ENCODE peak calls at places on chromosome 4, in ten cellular contexts. D, F, G, W, H, C, A, R, S and Y are unnamed samples. For H3K4me1, the result is how much of the 10 kb centered on the place peaks cover.

GRCh38 chr4:68180858-68181531 is 51.3 kb upstream of the TMPRSS11F start:
- DNase-seq in D (no peak), F (peak), G (no peak), W (no peak), H (no peak), C (no peak), A (no peak), R (no peak), S (no peak), Y (no peak)

GRCh38 chr4:168491563-168491962 is 5.3 kb upstream of the PALLD start:
- DNase-seq in D (no peak), F (no peak), G (no peak), W (no peak), H (no peak), C (no peak), A (no peak), R (no peak), S (no peak), Y (no peak)

GRCh38 chr4:147829401-147830101 is 97.7 kb downstream of the ARHGAP10 start:
- DNase-seq in D (no peak), F (peak), G (no peak), W (no peak), H (no peak), C (no peak), A (peak), R (no peak), S (no peak), Y (no peak)

GRCh38 chr4:20196476-20196875 is 55.2 kb upstream of the SLIT2 start:
- DNase-seq in D (no peak), F (peak), G (no peak), W (no peak), H (no peak), C (no peak), A (no peak), R (no peak), S (no peak), Y (no peak)

GRCh38 chr4:92334716-92335350 is 31.1 kb downstream of the GRID2 start:
- DNase-seq in D (no peak), F (no peak), G (no peak), W (no peak), H (no peak), C (no peak), A (no peak), R (no peak), S (no peak), Y (no peak)

GRCh38 chr4:182062458-182062857 is 180.7 kb upstream of the TENM3 start:
- DNase-seq in D (no peak), F (no peak), G (no peak), W (no peak), H (no peak), C (no peak), A (no peak), R (no peak), S (no peak), Y (no peak)

GRCh38 chr4:15232725-15233597 is 194.9 kb upstream of the C1QTNF7 start:
- DNase-seq in D (no peak), F (peak), G (no peak), W (no peak), H (no peak), C (no peak), A (no peak), R (no peak), S (no peak), Y (no peak)

GRCh38 chr4:87033902-87034301 is 99.1 kb downstream of the AFF1 start:
- DNase-seq in D (no peak), F (no peak), G (no peak), W (no peak), H (no peak), C (no peak), A (no peak), R (no peak), S (no peak), Y (no peak)

GRCh38 chr4:182449186-182449880 is 206.1 kb downstream of the TENM3 start:
- DNase-seq in D (no peak), F (no peak), G (no peak), W (no peak), H (no peak), C (no peak), A (no peak), R (no peak), S (no peak), Y (no peak)

GRCh38 chr4:164204434-164204833 is 549.5 kb upstream of the SMIM31 start:
- DNase-seq in D (no peak), F (peak), G (peak), W (no peak), H (no peak), C (no peak), A (no peak), R (no peak), S (no peak), Y (no peak)

GRCh38 chr4:103076777-103077347 is 301 bp upstream of the SLC9B2 start:
- DNase-seq in D (no peak), F (no peak), G (no peak), W (peak), H (no peak), C (no peak), A (no peak), R (peak), S (peak), Y (no peak)

GRCh38 chr4:164959896-164960295 is 17.6 kb downstream of the TRIM61 start:
- DNase-seq in D (no peak), F (peak), G (no peak), W (no peak), H (no peak), C (no peak), A (no peak), R (no peak), S (no peak), Y (no peak)

GRCh38 chr4:143606470-143606869 is 93.0 kb downstream of the SMARCA5 start:
- DNase-seq in D (no peak), F (no peak), G (no peak), W (no peak), H (no peak), C (no peak), A (no peak), R (no peak), S (no peak), Y (no peak)

GRCh38 chr4:1251773-1252066 is 2.8 kb upstream of the CTBP1 start:
- DNase-seq in D (no peak), F (no peak), G (no peak), W (no peak), H (no peak), C (no peak), A (no peak), R (no peak), S (no peak), Y (no peak)

GRCh38 chr4:1255151-1255550 is 6.2 kb upstream of the CTBP1 start:
- DNase-seq in D (no peak), F (peak), G (no peak), W (no peak), H (no peak), C (no peak), A (no peak), R (no peak), S (no peak), Y (no peak)

GRCh38 chr4:1250921-1251772 is 2.2 kb upstream of the CTBP1 start:
- DNase-seq in D (peak), F (no peak), G (no peak), W (no peak), H (no peak), C (no peak), A (no peak), R (no peak), S (no peak), Y (no peak)

GRCh38 chr4:1253831-1254230 is 4.9 kb upstream of the CTBP1 start:
- DNase-seq in D (no peak), F (no peak), G (no peak), W (no peak), H (no peak), C (no peak), A (no peak), R (no peak), S (peak), Y (no peak)

DNA sequence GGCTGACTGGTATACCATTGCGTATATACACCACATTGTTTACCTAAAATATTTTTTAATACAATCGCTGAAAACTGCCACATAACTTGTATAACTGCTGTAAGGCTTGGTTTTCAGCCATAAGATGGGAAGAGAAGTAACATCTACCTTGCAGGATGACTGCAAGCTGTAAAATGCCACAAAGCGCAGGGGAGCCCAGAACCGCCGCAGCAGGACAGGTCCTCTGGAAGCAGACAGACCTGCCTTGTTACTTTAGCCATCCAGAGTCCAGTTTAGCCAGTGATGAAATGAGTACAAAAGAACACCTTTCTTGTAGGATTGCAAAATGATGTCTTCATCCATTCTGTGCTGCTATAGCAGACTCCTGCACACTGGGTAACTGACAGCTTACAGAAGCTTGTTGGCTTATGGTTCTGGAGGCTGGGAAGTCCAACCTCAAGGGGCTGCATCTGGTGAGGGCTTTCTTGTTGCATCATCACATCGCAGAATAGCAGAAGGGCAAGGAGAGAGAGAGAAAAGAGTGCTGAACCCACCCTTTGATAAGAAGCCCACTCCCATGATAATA is 4.1 kb upstream of the CTBP1 start:
- DNase-seq in D (no peak), F (no peak), G (no peak), W (no peak), H (no peak), C (no peak), A (no peak), R (no peak), S (peak), Y (no peak)
- H3K4me1 ChIP-seq in D (under half), F (under half), G (under half), W (under half), H (under half), C (under half), A (under half), R (under half), S (under half), Y (under half)

DNA sequence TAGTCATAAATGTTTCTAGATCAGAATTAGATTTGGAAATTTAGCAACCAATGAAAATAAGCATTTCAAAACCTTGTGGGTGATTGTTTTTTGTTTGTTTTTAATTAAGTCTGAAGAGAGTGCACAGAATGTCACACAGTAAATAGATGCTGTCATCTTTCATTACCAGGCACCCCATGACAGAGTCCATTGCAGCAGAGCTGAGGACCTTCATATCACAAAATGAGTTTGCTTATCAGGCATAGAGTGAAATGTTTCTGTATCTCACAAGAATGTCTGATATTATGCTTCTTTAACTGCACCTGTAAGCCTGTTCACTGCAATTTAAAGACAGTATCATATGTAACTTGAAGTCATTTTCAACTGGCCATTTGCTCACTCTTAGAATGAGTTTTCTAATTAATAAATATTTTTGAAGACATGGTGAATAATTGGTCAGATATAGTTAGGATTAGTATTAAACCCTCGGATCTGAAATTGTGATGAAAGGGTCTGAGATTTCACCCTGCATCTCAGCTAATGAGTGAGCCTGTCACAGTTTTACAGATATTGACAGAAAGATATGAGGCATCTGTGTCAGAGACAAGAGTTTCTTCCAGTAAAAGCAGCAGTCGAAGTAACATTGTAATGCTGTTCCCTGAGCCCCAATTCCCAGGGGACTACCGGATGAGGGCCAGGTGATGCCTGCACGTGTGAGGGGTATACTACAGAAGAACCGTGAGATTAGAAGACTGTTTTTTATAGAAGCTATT is 416.4 kb downstream of the CCSER1 start:
- DNase-seq in D (no peak), F (no peak), G (no peak), W (no peak), H (no peak), C (no peak), A (no peak), R (no peak), S (no peak), Y (no peak)
- H3K27ac ChIP-seq in D (no peak), F (no peak), G (no peak), W (no peak), H (no peak), C (no peak), A (no peak), R (no peak), S (no peak), Y (no peak)

DNA sequence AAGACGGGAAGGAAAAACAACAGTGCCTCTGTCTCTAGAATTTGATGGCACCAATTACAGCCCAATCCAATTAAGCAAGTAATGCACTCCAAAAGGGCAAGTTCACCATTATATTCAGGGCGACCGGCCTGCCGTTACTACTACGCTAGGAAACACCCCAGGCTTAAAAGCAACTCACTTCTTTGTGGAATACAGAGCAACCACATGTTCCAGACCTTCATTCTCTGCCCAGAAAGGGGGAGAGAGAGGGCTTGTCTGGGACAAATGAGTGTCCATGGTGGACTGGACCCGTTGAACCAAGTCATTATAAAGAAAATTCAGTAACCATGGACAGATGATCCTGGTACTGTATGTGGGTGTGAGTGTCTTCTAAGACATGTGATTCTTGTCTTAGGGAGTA is 1.6 kb downstream of the KDR start:
- DNase-seq in D (no peak), F (no peak), G (no peak), W (peak), H (no peak), C (no peak), A (no peak), R (no peak), S (no peak), Y (no peak)
- H3K4me3 ChIP-seq in D (peak), F (no peak), G (no peak), W (no peak), H (no peak), C (peak), A (peak), R (no peak), S (peak), Y (no peak)

DNA sequence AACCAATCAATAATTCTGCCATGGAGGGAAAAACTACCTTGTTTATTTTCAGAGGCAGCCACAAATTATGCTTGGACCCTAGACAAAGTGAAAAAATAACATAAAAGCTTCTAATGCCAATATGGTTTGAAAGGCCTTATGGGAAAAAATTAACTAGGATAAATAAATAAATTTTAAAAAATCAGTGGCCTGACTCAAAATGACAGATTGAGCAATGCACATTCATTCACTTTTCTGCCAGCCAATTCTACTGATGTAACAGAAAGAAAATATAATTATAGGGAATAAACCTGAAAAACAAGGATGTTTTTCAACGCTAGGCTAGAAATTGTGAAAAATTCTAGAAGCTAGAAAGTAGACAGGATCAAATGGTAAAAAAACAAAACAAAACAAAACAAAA is 176.1 kb downstream of the SNCA start:
- DNase-seq in D (no peak), F (peak), G (no peak), W (no peak), H (no peak), C (no peak), A (no peak), R (no peak), S (no peak), Y (no peak)
- H3K4me1 ChIP-seq in D (under half), F (under half), G (under half), W (under half), H (under half), C (under half), A (under half), R (under half), S (under half), Y (under half)

GRCh38 chr4:26032142-26032541 is 118.1 kb downstream of the SMIM20 start:
- DNase-seq in D (no peak), F (peak), G (no peak), W (no peak), H (no peak), C (no peak), A (no peak), R (no peak), S (no peak), Y (no peak)

GRCh38 chr4:26031704-26032103 is 117.7 kb downstream of the SMIM20 start:
- DNase-seq in D (no peak), F (peak), G (no peak), W (no peak), H (no peak), C (no peak), A (no peak), R (no peak), S (no peak), Y (no peak)

GRCh38 chr4:26034849-26035248 is 120.8 kb downstream of the SMIM20 start:
- DNase-seq in D (no peak), F (no peak), G (no peak), W (no peak), H (no peak), C (no peak), A (no peak), R (peak), S (no peak), Y (no peak)

GRCh38 chr4:26032572-26033320 is 118.7 kb downstream of the SMIM20 start:
- DNase-seq in D (no peak), F (peak), G (no peak), W (no peak), H (no peak), C (no peak), A (no peak), R (no peak), S (no peak), Y (no peak)

DNA sequence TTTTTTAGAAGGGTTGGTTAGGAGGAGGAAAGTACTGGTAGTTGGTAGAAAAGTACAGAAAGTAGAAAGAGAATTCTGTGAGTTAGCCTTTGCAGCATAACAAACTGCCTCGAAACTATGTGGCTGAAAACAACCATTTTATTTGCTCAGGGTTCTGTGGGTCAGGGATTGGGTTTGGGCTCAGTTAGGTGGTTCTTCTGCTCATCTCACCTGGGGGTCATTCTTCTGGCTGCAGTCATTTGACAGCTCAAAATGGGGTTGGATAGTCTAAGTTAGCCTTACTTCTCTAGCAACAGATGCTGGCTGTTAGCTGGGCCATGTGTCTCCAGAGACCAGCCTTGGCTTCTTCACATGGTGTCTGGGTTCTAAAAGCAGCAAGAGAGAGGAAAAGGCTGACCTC is 119.4 kb downstream of the SMIM20 start:
- DNase-seq in D (no peak), F (no peak), G (no peak), W (no peak), H (no peak), C (no peak), A (no peak), R (no peak), S (no peak), Y (no peak)
- H3K27ac ChIP-seq in D (no peak), F (peak), G (no peak), W (no peak), H (no peak), C (peak), A (no peak), R (no peak), S (no peak), Y (no peak)

GRCh38 chr4:109801895-109802319 is at the start of gene CFI:
- DNase-seq in D (no peak), F (peak), G (peak), W (no peak), H (no peak), C (no peak), A (no peak), R (no peak), S (no peak), Y (no peak)
- H3K4me3 ChIP-seq in D (peak), F (no peak), G (no peak), W (no peak), H (peak), C (peak), A (peak), R (no peak), S (peak), Y (no peak)

DNA sequence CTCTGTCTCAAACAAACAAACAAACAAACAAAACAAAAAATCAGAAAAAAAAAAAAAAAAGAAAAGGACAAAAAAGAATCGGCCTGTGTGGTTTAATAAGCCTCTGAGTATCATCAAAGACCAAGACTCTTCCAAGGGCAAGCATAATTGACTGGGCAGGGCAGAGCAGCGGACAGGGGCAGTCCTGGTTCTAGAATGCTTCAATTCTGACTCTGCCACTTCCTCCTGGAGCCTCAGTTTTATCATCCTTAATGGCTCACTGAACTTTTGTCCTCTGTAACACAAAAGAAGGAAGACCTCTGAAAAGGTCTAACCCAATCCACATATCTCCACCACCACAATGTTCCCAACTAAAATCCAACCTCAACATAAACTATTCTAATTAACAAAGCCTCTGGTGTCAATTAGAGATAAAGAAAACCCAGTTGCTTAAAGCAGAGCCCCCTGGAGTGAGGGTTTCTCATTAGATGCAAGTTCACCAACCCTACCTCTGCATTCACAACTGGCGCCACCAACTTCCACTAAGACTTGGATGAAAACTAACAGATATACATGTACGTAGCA is 51.7 kb downstream of the TBC1D9 start:
- DNase-seq in D (no peak), F (no peak), G (no peak), W (no peak), H (no peak), C (no peak), A (no peak), R (no peak), S (no peak), Y (no peak)
- H3K4me1 ChIP-seq in D (under half), F (under half), G (under half), W (under half), H (under half), C (under half), A (under half), R (under half), S (under half), Y (under half)

DNA sequence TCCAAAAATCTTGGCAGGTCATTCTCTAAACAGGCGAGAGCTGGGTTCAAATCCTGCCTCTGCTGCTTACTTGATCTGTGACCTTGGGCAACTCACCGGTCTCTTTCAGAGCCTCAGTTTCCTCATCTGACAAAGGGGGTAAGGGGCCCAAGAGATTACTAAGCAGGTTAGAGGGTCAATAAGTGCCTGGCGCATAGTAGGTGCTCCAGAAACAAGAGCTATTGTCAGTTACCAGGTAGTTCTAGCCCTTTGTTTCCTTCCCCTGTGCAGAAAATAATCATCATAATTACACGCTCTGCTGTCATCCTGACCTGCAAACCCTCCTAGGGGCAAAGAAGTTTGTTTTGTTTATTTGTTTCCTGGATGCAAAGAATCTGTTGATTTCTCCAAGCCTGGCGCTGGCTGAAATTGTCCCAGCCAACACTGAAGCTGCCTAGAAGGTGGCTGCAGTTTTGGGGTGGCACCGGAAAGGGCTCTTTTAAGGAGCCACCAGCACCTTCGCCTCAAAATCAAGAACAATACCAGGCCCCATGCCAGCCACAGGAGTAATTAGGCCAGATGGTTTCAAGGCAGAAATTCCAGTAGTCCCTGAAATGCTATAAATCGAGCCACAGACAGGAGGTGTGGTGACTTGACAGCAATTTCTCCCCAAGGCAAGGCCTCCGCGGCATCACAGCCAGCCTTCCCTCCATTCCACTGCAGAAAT is 10.2 kb upstream of the KIAA0232 start:
- DNase-seq in D (no peak), F (peak), G (peak), W (no peak), H (no peak), C (peak), A (no peak), R (no peak), S (no peak), Y (no peak)
- H3K27ac ChIP-seq in D (no peak), F (no peak), G (peak), W (no peak), H (peak), C (peak), A (peak), R (no peak), S (no peak), Y (no peak)